ENCODE peak calls at places on chromosomes 11 and 22, in five cellular contexts. One of them, this sample, is unnamed.

GRCh38 chr11:19311306-19312030 is 70.7 kb upstream of the E2F8 start:
- DNase-seq in CD4-positive, CD25-positive, alpha-beta regulatory T cell: no peak
- DNase-seq in hippocampal formation: peak
- DNase-seq in AG04450: peak
- DNase-seq in thoracic aorta: peak
- DNase-seq in this sample: peak

GRCh38 chr11:45805305-45806071 is 539 bp downstream of the SLC35C1 start:
- DNase-seq in CD4-positive, CD25-positive, alpha-beta regulatory T cell: no peak
- DNase-seq in AG04450: no peak
- DNase-seq in thoracic aorta: no peak
- DNase-seq in hippocampal formation: no peak
- DNase-seq in this sample: peak

GRCh38 chr11:106086850-106087249 is 9.4 kb downstream of the AASDHPPT start:
- DNase-seq in thoracic aorta: no peak
- DNase-seq in hippocampal formation: no peak
- DNase-seq in AG04450: no peak
- DNase-seq in CD4-positive, CD25-positive, alpha-beta regulatory T cell: no peak
- DNase-seq in this sample: no peak

GRCh38 chr11:96620464-96621044 is 230.7 kb downstream of the JRKL start:
- DNase-seq in CD4-positive, CD25-positive, alpha-beta regulatory T cell: no peak
- DNase-seq in thoracic aorta: no peak
- DNase-seq in hippocampal formation: no peak
- DNase-seq in AG04450: no peak
- DNase-seq in this sample: no peak

GRCh38 chr22:23064381-23065068 is 5.8 kb upstream of the GNAZ start:
- DNase-seq in hippocampal formation: no peak
- DNase-seq in CD4-positive, CD25-positive, alpha-beta regulatory T cell: no peak
- DNase-seq in AG04450: no peak
- DNase-seq in thoracic aorta: no peak
- DNase-seq in this sample: no peak

GRCh38 chr22:49179175-49179574 is 648.5 kb downstream of the BRD1 start:
- DNase-seq in thoracic aorta: no peak
- DNase-seq in hippocampal formation: no peak
- DNase-seq in AG04450: no peak
- DNase-seq in CD4-positive, CD25-positive, alpha-beta regulatory T cell: no peak
- DNase-seq in this sample: no peak

GRCh38 chr22:20655623-20656022 is 118.3 kb upstream of the SERPIND1 start:
- DNase-seq in CD4-positive, CD25-positive, alpha-beta regulatory T cell: no peak
- DNase-seq in hippocampal formation: no peak
- DNase-seq in AG04450: no peak
- DNase-seq in thoracic aorta: no peak
- DNase-seq in this sample: no peak

GRCh38 chr11:75796091-75796435 is 18.9 kb upstream of the UVRAG start:
- DNase-seq in AG04450: no peak
- DNase-seq in hippocampal formation: no peak
- DNase-seq in CD4-positive, CD25-positive, alpha-beta regulatory T cell: no peak
- DNase-seq in thoracic aorta: no peak
- DNase-seq in this sample: no peak

GRCh38 chr22:28658448-28658847 is 21.2 kb downstream of the TTC28 start:
- DNase-seq in CD4-positive, CD25-positive, alpha-beta regulatory T cell: no peak
- DNase-seq in AG04450: no peak
- DNase-seq in hippocampal formation: no peak
- DNase-seq in thoracic aorta: no peak
- DNase-seq in this sample: no peak

GRCh38 chr11:44610556-44610955 is 45.1 kb downstream of the CD82 start:
- DNase-seq in hippocampal formation: no peak
- DNase-seq in AG04450: no peak
- DNase-seq in thoracic aorta: no peak
- DNase-seq in CD4-positive, CD25-positive, alpha-beta regulatory T cell: no peak
- DNase-seq in this sample: no peak

GRCh38 chr11:134645576-134645975 is 233.5 kb upstream of the B3GAT1 start:
- DNase-seq in thoracic aorta: no peak
- DNase-seq in hippocampal formation: no peak
- DNase-seq in AG04450: no peak
- DNase-seq in CD4-positive, CD25-positive, alpha-beta regulatory T cell: no peak
- DNase-seq in this sample: no peak

GRCh38 chr11:108967571-108967970 is 302.7 kb downstream of the DDX10 start:
- DNase-seq in CD4-positive, CD25-positive, alpha-beta regulatory T cell: no peak
- DNase-seq in hippocampal formation: peak
- DNase-seq in AG04450: no peak
- DNase-seq in thoracic aorta: peak
- DNase-seq in this sample: no peak

GRCh38 chr11:70341881-70342429 is 56.4 kb upstream of the CTTN start:
- DNase-seq in hippocampal formation: no peak
- DNase-seq in thoracic aorta: no peak
- DNase-seq in CD4-positive, CD25-positive, alpha-beta regulatory T cell: no peak
- DNase-seq in AG04450: no peak
- DNase-seq in this sample: no peak

GRCh38 chr11:88341852-88342251 is 4.3 kb upstream of the CTSC start:
- DNase-seq in AG04450: no peak
- DNase-seq in hippocampal formation: no peak
- DNase-seq in thoracic aorta: no peak
- DNase-seq in CD4-positive, CD25-positive, alpha-beta regulatory T cell: no peak
- DNase-seq in this sample: no peak

GRCh38 chr11:102762414-102762813 is 18.0 kb downstream of the MMP10 start:
- DNase-seq in hippocampal formation: no peak
- DNase-seq in AG04450: no peak
- DNase-seq in thoracic aorta: no peak
- DNase-seq in CD4-positive, CD25-positive, alpha-beta regulatory T cell: no peak
- DNase-seq in this sample: peak

GRCh38 chr22:21022507-21022906 is 7.5 kb downstream of the P2RX6 start:
- DNase-seq in hippocampal formation: no peak
- DNase-seq in CD4-positive, CD25-positive, alpha-beta regulatory T cell: no peak
- DNase-seq in AG04450: no peak
- DNase-seq in thoracic aorta: no peak
- DNase-seq in this sample: no peak

GRCh38 chr11:117618956-117619355 is 178.1 kb downstream of the DSCAML1 start:
- DNase-seq in thoracic aorta: no peak
- DNase-seq in AG04450: no peak
- DNase-seq in CD4-positive, CD25-positive, alpha-beta regulatory T cell: no peak
- DNase-seq in hippocampal formation: no peak
- DNase-seq in this sample: no peak